ENCODE peak calls at places on chromosomes 4 and X, in four cellular contexts. O is psoas muscle; W is T-helper 2 cell; E is naive thymus-derived CD4-positive, alpha-beta T cell. K is an unnamed sample.

GRCh38 chrX:140723251-140723650 is 13.7 kb downstream of the LINC00632 start:
- DNase-seq in O (no peak), E (no peak), W (no peak), K (no peak)

GRCh38 chr4:48372272-48372671 is 30.9 kb downstream of the SLAIN2 start:
- DNase-seq in W (no peak), O (no peak), E (no peak), K (no peak)

GRCh38 chrX:41923925-41924693 is 755 bp upstream of the CASK start:
- DNase-seq in E (peak), W (no peak), O (no peak), K (no peak)

GRCh38 chr4:74316397-74316796 is 8.1 kb downstream of the EPGN start:
- DNase-seq in O (no peak), W (no peak), E (no peak), K (no peak)

GRCh38 chr4:144695721-144696120 is 49.8 kb downstream of the HHIP start:
- DNase-seq in E (no peak), O (no peak), W (no peak), K (no peak)

GRCh38 chr4:173333658-173334084 is 487 bp downstream of the HMGB2 start:
- DNase-seq in E (no peak), W (no peak), O (peak), K (no peak)

GRCh38 chr4:17500574-17500973 is 11.3 kb downstream of the QDPR start:
- DNase-seq in W (no peak), O (no peak), E (no peak), K (no peak)

GRCh38 chr4:61693520-61693919 is 493.4 kb downstream of the ADGRL3 start:
- DNase-seq in E (no peak), W (no peak), O (no peak), K (no peak)

GRCh38 chr4:15893967-15894366 is 44.6 kb downstream of the FGFBP1 start:
- DNase-seq in W (no peak), O (no peak), E (no peak), K (no peak)

GRCh38 chr4:8891646-8892555 is 20.3 kb upstream of the HMX1 start:
- DNase-seq in O (no peak), E (no peak), W (no peak), K (no peak)

GRCh38 chr4:81723927-81724587 is 252.3 kb upstream of the RASGEF1B start:
- DNase-seq in E (peak), O (no peak), W (no peak), K (no peak)

GRCh38 chr4:148415500-148415899 is 26.7 kb downstream of the NR3C2 start:
- DNase-seq in O (no peak), E (no peak), W (no peak), K (no peak)

GRCh38 chr4:8289956-8290700 is 20.6 kb downstream of the HTRA3 start:
- DNase-seq in W (no peak), E (no peak), O (peak), K (no peak)

GRCh38 chr4:52643846-52644245 is 15.3 kb downstream of the USP46 start:
- DNase-seq in O (peak), E (no peak), W (no peak), K (no peak)

GRCh38 chr4:72564184-72564583 is 4.8 kb downstream of the ADAMTS3 start:
- DNase-seq in O (no peak), E (no peak), W (no peak), K (no peak)

GRCh38 chr4:40622913-40623312 is 6.8 kb downstream of the RBM47 start:
- DNase-seq in W (no peak), E (no peak), O (no peak), K (no peak)

GRCh38 chr4:177673980-177674504 is 231.8 kb upstream of the AGA start:
- DNase-seq in W (no peak), E (no peak), O (no peak), K (no peak)

GRCh38 chrX:7112071-7112470 is 35.4 kb upstream of the STS start:
- DNase-seq in O (no peak), E (no peak), W (no peak), K (no peak)